ENCODE peak calls at places on chromosomes 3 and 15, in seven cellular contexts. One of them, this sample, is unnamed.

GRCh38 chr3:45896956-45897355 is 10.6 kb downstream of the CCR9 start:
- DNase-seq in astrocyte of the spinal cord: peak; percentile 39
- DNase-seq in mesothelial cell of epicardium: no peak
- DNase-seq in WERI-Rb-1: no peak
- DNase-seq in neural progenitor cell: no peak
- DNase-seq in body of pancreas: no peak
- DNase-seq in SK-N-SH: peak; percentile 34
- DNase-seq in this sample: peak; percentile 19

GRCh38 chr3:61311044-61311443 is 59.8 kb upstream of the FHIT start:
- DNase-seq in astrocyte of the spinal cord: no peak
- DNase-seq in mesothelial cell of epicardium: no peak
- DNase-seq in WERI-Rb-1: no peak
- DNase-seq in neural progenitor cell: no peak
- DNase-seq in body of pancreas: no peak
- DNase-seq in SK-N-SH: no peak
- DNase-seq in this sample: no peak

GRCh38 chr3:184748219-184749135 is 36.6 kb upstream of the MAGEF1 start:
- DNase-seq in astrocyte of the spinal cord: no peak
- DNase-seq in mesothelial cell of epicardium: no peak
- DNase-seq in WERI-Rb-1: peak; percentile 66
- DNase-seq in neural progenitor cell: peak; percentile 58
- DNase-seq in body of pancreas: peak; percentile 35
- DNase-seq in SK-N-SH: peak; percentile 47
- DNase-seq in this sample: no peak

GRCh38 chr15:71186267-71186666 is 71.0 kb downstream of the THSD4 start:
- DNase-seq in astrocyte of the spinal cord: no peak
- DNase-seq in mesothelial cell of epicardium: no peak
- DNase-seq in WERI-Rb-1: no peak
- DNase-seq in neural progenitor cell: no peak
- DNase-seq in body of pancreas: no peak
- DNase-seq in SK-N-SH: no peak
- DNase-seq in this sample: no peak

GRCh38 chr3:138776961-138777360 is 57.8 kb downstream of the PIK3CB start:
- DNase-seq in astrocyte of the spinal cord: no peak
- DNase-seq in mesothelial cell of epicardium: no peak
- DNase-seq in WERI-Rb-1: no peak
- DNase-seq in neural progenitor cell: no peak
- DNase-seq in body of pancreas: no peak
- DNase-seq in SK-N-SH: no peak
- DNase-seq in this sample: no peak

GRCh38 chr15:85542895-85543331 is 162.5 kb downstream of the AKAP13 start:
- DNase-seq in astrocyte of the spinal cord: no peak
- DNase-seq in mesothelial cell of epicardium: no peak
- DNase-seq in WERI-Rb-1: no peak
- DNase-seq in neural progenitor cell: no peak
- DNase-seq in body of pancreas: no peak
- DNase-seq in SK-N-SH: no peak
- DNase-seq in this sample: no peak

GRCh38 chr15:80171787-80172186 is 19.0 kb downstream of the FAH start:
- DNase-seq in astrocyte of the spinal cord: no peak
- DNase-seq in mesothelial cell of epicardium: no peak
- DNase-seq in WERI-Rb-1: no peak
- DNase-seq in neural progenitor cell: peak; percentile 36
- DNase-seq in body of pancreas: no peak
- DNase-seq in SK-N-SH: no peak
- DNase-seq in this sample: no peak

GRCh38 chr15:64877435-64877834 is 34.3 kb upstream of the ANKDD1A start:
- DNase-seq in astrocyte of the spinal cord: no peak
- DNase-seq in mesothelial cell of epicardium: no peak
- DNase-seq in WERI-Rb-1: no peak
- DNase-seq in neural progenitor cell: no peak
- DNase-seq in body of pancreas: peak; percentile 83
- DNase-seq in SK-N-SH: no peak
- DNase-seq in this sample: no peak

GRCh38 chr15:37877851-37878577 is 56.4 kb upstream of the TMCO5A start:
- DNase-seq in astrocyte of the spinal cord: peak; percentile 83
- DNase-seq in mesothelial cell of epicardium: no peak
- DNase-seq in WERI-Rb-1: no peak
- DNase-seq in neural progenitor cell: no peak
- DNase-seq in body of pancreas: no peak
- DNase-seq in SK-N-SH: no peak
- DNase-seq in this sample: peak; percentile 85

GRCh38 chr3:12194669-12195161 is 36.0 kb upstream of the TIMP4 start:
- DNase-seq in astrocyte of the spinal cord: no peak
- DNase-seq in mesothelial cell of epicardium: no peak
- DNase-seq in WERI-Rb-1: peak; percentile 20
- DNase-seq in neural progenitor cell: no peak
- DNase-seq in body of pancreas: no peak
- DNase-seq in SK-N-SH: no peak
- DNase-seq in this sample: peak; percentile 13

GRCh38 chr15:50259276-50259675 is 6.2 kb downstream of the HDC start:
- DNase-seq in astrocyte of the spinal cord: no peak
- DNase-seq in mesothelial cell of epicardium: no peak
- DNase-seq in WERI-Rb-1: no peak
- DNase-seq in neural progenitor cell: no peak
- DNase-seq in body of pancreas: no peak
- DNase-seq in SK-N-SH: no peak
- DNase-seq in this sample: no peak

GRCh38 chr3:118817748-118818165 is 216.9 kb downstream of the IGSF11 start:
- DNase-seq in astrocyte of the spinal cord: peak; percentile 54
- DNase-seq in mesothelial cell of epicardium: no peak
- DNase-seq in WERI-Rb-1: peak; percentile 40
- DNase-seq in neural progenitor cell: peak; percentile 82
- DNase-seq in body of pancreas: peak; percentile 72
- DNase-seq in SK-N-SH: peak; percentile 59
- DNase-seq in this sample: peak; percentile 43

GRCh38 chr3:242986-243706 is 46.6 kb downstream of the CHL1 start:
- DNase-seq in astrocyte of the spinal cord: peak; percentile 89
- DNase-seq in mesothelial cell of epicardium: no peak
- DNase-seq in WERI-Rb-1: no peak
- DNase-seq in neural progenitor cell: no peak
- DNase-seq in body of pancreas: no peak
- DNase-seq in SK-N-SH: no peak
- DNase-seq in this sample: no peak

GRCh38 chr3:13274125-13274873 is 145.8 kb downstream of the NUP210 start:
- DNase-seq in astrocyte of the spinal cord: no peak
- DNase-seq in mesothelial cell of epicardium: peak; percentile 14
- DNase-seq in WERI-Rb-1: no peak
- DNase-seq in neural progenitor cell: no peak
- DNase-seq in body of pancreas: no peak
- DNase-seq in SK-N-SH: no peak
- DNase-seq in this sample: no peak

GRCh38 chr3:37943126-37943525 is 47.5 kb upstream of the VILL start:
- DNase-seq in astrocyte of the spinal cord: no peak
- DNase-seq in mesothelial cell of epicardium: no peak
- DNase-seq in WERI-Rb-1: no peak
- DNase-seq in neural progenitor cell: no peak
- DNase-seq in body of pancreas: no peak
- DNase-seq in SK-N-SH: no peak
- DNase-seq in this sample: no peak

GRCh38 chr3:139309880-139310279 is 33.9 kb upstream of the MRPS22 start:
- DNase-seq in astrocyte of the spinal cord: peak; percentile 63
- DNase-seq in mesothelial cell of epicardium: no peak
- DNase-seq in WERI-Rb-1: no peak
- DNase-seq in neural progenitor cell: no peak
- DNase-seq in body of pancreas: no peak
- DNase-seq in SK-N-SH: no peak
- DNase-seq in this sample: peak; percentile 74

GRCh38 chr3:26307192-26307591 is 315.4 kb upstream of the LRRC3B start:
- DNase-seq in astrocyte of the spinal cord: no peak
- DNase-seq in mesothelial cell of epicardium: no peak
- DNase-seq in WERI-Rb-1: no peak
- DNase-seq in neural progenitor cell: no peak
- DNase-seq in body of pancreas: no peak
- DNase-seq in SK-N-SH: no peak
- DNase-seq in this sample: no peak

GRCh38 chr15:41905360-41905793 is 11.5 kb upstream of the SPTBN5 start:
- DNase-seq in astrocyte of the spinal cord: no peak
- DNase-seq in mesothelial cell of epicardium: no peak
- DNase-seq in WERI-Rb-1: no peak
- DNase-seq in neural progenitor cell: no peak
- DNase-seq in body of pancreas: no peak
- DNase-seq in SK-N-SH: peak; percentile 59
- DNase-seq in this sample: no peak

GRCh38 chr15:70347766-70348558 is 250.2 kb upstream of the TLE3 start:
- DNase-seq in astrocyte of the spinal cord: no peak
- DNase-seq in mesothelial cell of epicardium: no peak
- DNase-seq in WERI-Rb-1: no peak
- DNase-seq in neural progenitor cell: no peak
- DNase-seq in body of pancreas: no peak
- DNase-seq in SK-N-SH: no peak
- DNase-seq in this sample: no peak

GRCh38 chr3:138877246-138877645 is 42.5 kb upstream of the PIK3CB start:
- DNase-seq in astrocyte of the spinal cord: no peak
- DNase-seq in mesothelial cell of epicardium: no peak
- DNase-seq in WERI-Rb-1: no peak
- DNase-seq in neural progenitor cell: no peak
- DNase-seq in body of pancreas: no peak
- DNase-seq in SK-N-SH: no peak
- DNase-seq in this sample: no peak

GRCh38 chr3:27216955-27217552 is 152.1 kb downstream of the NEK10 start:
- DNase-seq in astrocyte of the spinal cord: peak; percentile 59
- DNase-seq in mesothelial cell of epicardium: no peak
- DNase-seq in WERI-Rb-1: no peak
- DNase-seq in neural progenitor cell: no peak
- DNase-seq in body of pancreas: no peak
- DNase-seq in SK-N-SH: no peak
- DNase-seq in this sample: peak; percentile 44

GRCh38 chr15:32716216-32716959 is 1.4 kb upstream of the GREM1 start:
- DNase-seq in astrocyte of the spinal cord: no peak
- DNase-seq in mesothelial cell of epicardium: no peak
- DNase-seq in WERI-Rb-1: no peak
- DNase-seq in neural progenitor cell: no peak
- DNase-seq in body of pancreas: no peak
- DNase-seq in SK-N-SH: no peak
- DNase-seq in this sample: no peak

GRCh38 chr3:24145481-24145880 is 200.4 kb downstream of the NR1D2 start:
- DNase-seq in astrocyte of the spinal cord: peak; percentile 31
- DNase-seq in mesothelial cell of epicardium: no peak
- DNase-seq in WERI-Rb-1: no peak
- DNase-seq in neural progenitor cell: no peak
- DNase-seq in body of pancreas: no peak
- DNase-seq in SK-N-SH: no peak
- DNase-seq in this sample: no peak

GRCh38 chr15:53811530-53811929 is 52.1 kb upstream of the WDR72 start:
- DNase-seq in astrocyte of the spinal cord: no peak
- DNase-seq in mesothelial cell of epicardium: no peak
- DNase-seq in WERI-Rb-1: no peak
- DNase-seq in neural progenitor cell: peak; percentile 12
- DNase-seq in body of pancreas: no peak
- DNase-seq in SK-N-SH: peak; percentile 10
- DNase-seq in this sample: peak; percentile 5

GRCh38 chr3:69250014-69250413 is 127.6 kb upstream of the LMOD3 start:
- DNase-seq in astrocyte of the spinal cord: peak; percentile 48
- DNase-seq in mesothelial cell of epicardium: no peak
- DNase-seq in WERI-Rb-1: no peak
- DNase-seq in neural progenitor cell: peak; percentile 74
- DNase-seq in body of pancreas: peak; percentile 45
- DNase-seq in SK-N-SH: no peak
- DNase-seq in this sample: no peak

GRCh38 chr15:47194718-47195117 is 522.6 kb upstream of the SEMA6D start:
- DNase-seq in astrocyte of the spinal cord: peak; percentile 54
- DNase-seq in mesothelial cell of epicardium: no peak
- DNase-seq in WERI-Rb-1: no peak
- DNase-seq in neural progenitor cell: peak; percentile 41
- DNase-seq in body of pancreas: no peak
- DNase-seq in SK-N-SH: peak; percentile 20
- DNase-seq in this sample: peak; percentile 32

GRCh38 chr15:96331942-96332853 is 1.7 kb downstream of the NR2F2 start:
- DNase-seq in astrocyte of the spinal cord: peak; percentile 44
- DNase-seq in mesothelial cell of epicardium: no peak
- DNase-seq in WERI-Rb-1: no peak
- DNase-seq in neural progenitor cell: peak; percentile 59
- DNase-seq in body of pancreas: peak; percentile 70
- DNase-seq in SK-N-SH: no peak
- DNase-seq in this sample: no peak

GRCh38 chr15:62482715-62483429 is 317.8 kb upstream of the C2CD4B start:
- DNase-seq in astrocyte of the spinal cord: no peak
- DNase-seq in mesothelial cell of epicardium: no peak
- DNase-seq in WERI-Rb-1: peak; percentile 76
- DNase-seq in neural progenitor cell: peak; percentile 72
- DNase-seq in body of pancreas: no peak
- DNase-seq in SK-N-SH: peak; percentile 74
- DNase-seq in this sample: peak; percentile 81
- TF ChIP-seq CTCF in astrocyte of the spinal cord: peak; percentile 36
- TF ChIP-seq CTCF in mesothelial cell of epicardium: no peak
- TF ChIP-seq CTCF in WERI-Rb-1: peak; percentile 65
- TF ChIP-seq CTCF in neural progenitor cell: peak; percentile 61
- TF ChIP-seq CTCF in body of pancreas: no peak
- TF ChIP-seq CTCF in SK-N-SH: peak; percentile 44
- TF ChIP-seq CTCF in this sample: peak; percentile 53

GRCh38 chr3:71956716-71957115 is 171.8 kb upstream of the PROK2 start:
- DNase-seq in astrocyte of the spinal cord: no peak
- DNase-seq in mesothelial cell of epicardium: no peak
- DNase-seq in WERI-Rb-1: peak; percentile 65
- DNase-seq in neural progenitor cell: peak; percentile 47
- DNase-seq in body of pancreas: no peak
- DNase-seq in SK-N-SH: no peak
- DNase-seq in this sample: peak; percentile 5
- TF ChIP-seq CTCF in astrocyte of the spinal cord: no peak
- TF ChIP-seq CTCF in mesothelial cell of epicardium: no peak
- TF ChIP-seq CTCF in WERI-Rb-1: peak; percentile 72
- TF ChIP-seq CTCF in neural progenitor cell: peak; percentile 44
- TF ChIP-seq CTCF in body of pancreas: no peak
- TF ChIP-seq CTCF in SK-N-SH: no peak
- TF ChIP-seq CTCF in this sample: no peak

GRCh38 chr15:95113041-95113440 is 881.7 kb downstream of the MCTP2 start:
- DNase-seq in astrocyte of the spinal cord: no peak
- DNase-seq in mesothelial cell of epicardium: no peak
- DNase-seq in WERI-Rb-1: no peak
- DNase-seq in neural progenitor cell: no peak
- DNase-seq in body of pancreas: no peak
- DNase-seq in SK-N-SH: no peak
- DNase-seq in this sample: no peak
- TF ChIP-seq CTCF in astrocyte of the spinal cord: no peak
- TF ChIP-seq CTCF in mesothelial cell of epicardium: no peak
- TF ChIP-seq CTCF in WERI-Rb-1: no peak
- TF ChIP-seq CTCF in neural progenitor cell: no peak
- TF ChIP-seq CTCF in body of pancreas: no peak
- TF ChIP-seq CTCF in SK-N-SH: no peak
- TF ChIP-seq CTCF in this sample: no peak

DNA sequence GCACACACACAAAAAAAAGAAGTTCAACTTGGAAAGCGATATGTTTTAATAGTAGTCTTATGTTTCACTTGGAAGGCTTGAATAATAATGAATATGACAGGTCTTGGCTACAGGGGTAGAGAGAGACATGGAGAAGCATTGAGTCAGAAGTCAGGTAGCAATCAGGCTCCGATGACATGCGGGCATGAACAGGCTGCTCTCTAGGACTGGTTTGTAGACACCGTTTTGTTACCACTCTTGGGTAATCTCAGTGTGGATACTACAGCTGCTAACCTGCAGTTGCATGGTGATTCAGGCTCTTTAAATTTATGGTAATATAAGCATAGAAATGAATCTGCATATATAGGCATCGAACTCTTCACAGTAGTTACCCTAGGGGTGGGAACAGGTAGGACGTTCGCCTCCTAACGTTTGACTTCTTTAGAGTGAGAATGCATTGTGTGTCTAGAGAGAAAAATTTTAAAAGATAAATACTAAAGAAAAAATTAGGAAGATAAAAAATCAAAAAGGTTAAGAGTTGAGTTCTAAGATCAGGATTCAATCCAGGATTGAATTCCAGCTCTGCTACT is 241.6 kb upstream of the KBTBD8 start:
- DNase-seq in astrocyte of the spinal cord: no peak
- DNase-seq in mesothelial cell of epicardium: no peak
- DNase-seq in WERI-Rb-1: no peak
- DNase-seq in neural progenitor cell: no peak
- DNase-seq in body of pancreas: no peak
- DNase-seq in SK-N-SH: no peak
- DNase-seq in this sample: no peak
- TF ChIP-seq CTCF in astrocyte of the spinal cord: no peak
- TF ChIP-seq CTCF in mesothelial cell of epicardium: peak; percentile 26
- TF ChIP-seq CTCF in WERI-Rb-1: no peak
- TF ChIP-seq CTCF in neural progenitor cell: no peak
- TF ChIP-seq CTCF in body of pancreas: no peak
- TF ChIP-seq CTCF in SK-N-SH: no peak
- TF ChIP-seq CTCF in this sample: no peak